ENCODE peak calls at places on chromosome 4, in five cellular contexts. O, T, B, P and X are unnamed samples.

GRCh38 chr4:118276551-118276950 is 76.3 kb downstream of the PRSS12 start:
- DNase-seq in O (no peak), T (no peak), B (no peak), P (peak), X (no peak)

GRCh38 chr4:16204505-16204904 is 21.8 kb downstream of the TAPT1 start:
- DNase-seq in O (no peak), T (no peak), B (no peak), P (no peak), X (no peak)

GRCh38 chr4:189084671-189085070 is 856.0 kb upstream of the FRG1 start:
- DNase-seq in O (no peak), T (no peak), B (peak), P (no peak), X (no peak)

GRCh38 chr4:103018391-103019318 is 850 bp downstream of the SLC9B1 start:
- DNase-seq in O (peak), T (peak), B (peak), P (peak), X (peak)

GRCh38 chr4:184782731-184783472 is 42.9 kb downstream of the ACSL1 start:
- DNase-seq in O (no peak), T (no peak), B (no peak), P (no peak), X (no peak)

GRCh38 chr4:144703494-144703893 is 57.5 kb downstream of the HHIP start:
- DNase-seq in O (no peak), T (no peak), B (no peak), P (no peak), X (no peak)

GRCh38 chr4:38822748-38823303 is 18.2 kb upstream of the TLR1 start:
- DNase-seq in O (no peak), T (no peak), B (no peak), P (no peak), X (no peak)

GRCh38 chr4:153022233-153022632 is 86.1 kb downstream of the FHDC1 start:
- DNase-seq in O (no peak), T (no peak), B (no peak), P (no peak), X (no peak)

GRCh38 chr4:139595989-139596679 is 40.1 kb upstream of the SETD7 start:
- DNase-seq in O (no peak), T (no peak), B (no peak), P (no peak), X (no peak)

GRCh38 chr4:8554555-8555100 is 25.6 kb upstream of the GPR78 start:
- DNase-seq in O (no peak), T (no peak), B (no peak), P (no peak), X (no peak)

GRCh38 chr4:24236532-24236931 is 346.7 kb upstream of the PPARGC1A start:
- DNase-seq in O (no peak), T (no peak), B (no peak), P (no peak), X (no peak)

GRCh38 chr4:141686929-141687328 is 50.5 kb downstream of the IL15 start:
- DNase-seq in O (no peak), T (no peak), B (peak), P (no peak), X (no peak)

GRCh38 chr4:3713346-3713745 is 52.8 kb upstream of the ADRA2C start:
- DNase-seq in O (no peak), T (no peak), B (no peak), P (no peak), X (no peak)

GRCh38 chr4:174209296-174209695 is 74.2 kb downstream of the FBXO8 start:
- DNase-seq in O (no peak), T (no peak), B (no peak), P (no peak), X (no peak)

GRCh38 chr4:154466336-154466735 is 25.3 kb downstream of the DCHS2 start:
- DNase-seq in O (no peak), T (no peak), B (no peak), P (no peak), X (no peak)

GRCh38 chr4:172270421-172270820 is 457.2 kb downstream of the GALNTL6 start:
- DNase-seq in O (no peak), T (no peak), B (no peak), P (no peak), X (no peak)

GRCh38 chr4:184282251-184282713 is 64.6 kb upstream of the ENPP6 start:
- DNase-seq in O (no peak), T (no peak), B (no peak), P (peak), X (peak)

GRCh38 chr4:140363558-140363957 is 9.9 kb upstream of the SCOC start:
- DNase-seq in O (no peak), T (peak), B (no peak), P (no peak), X (no peak)

GRCh38 chr4:104491826-104492771 is 2.6 kb downstream of the CXXC4 start:
- DNase-seq in O (no peak), T (peak), B (no peak), P (no peak), X (peak)

GRCh38 chr4:82517043-82517442 is 44.7 kb downstream of the TMEM150C start:
- DNase-seq in O (no peak), T (no peak), B (no peak), P (no peak), X (no peak)

GRCh38 chr4:84379881-84380618 is 119.0 kb downstream of the NKX6-1 start:
- DNase-seq in O (no peak), T (no peak), B (no peak), P (no peak), X (no peak)

GRCh38 chr4:58075724-58076123 is 965.5 kb upstream of the IGFBP7 start:
- DNase-seq in O (no peak), T (no peak), B (no peak), P (no peak), X (no peak)

GRCh38 chr4:89598602-89599001 is 238.4 kb downstream of the SNCA start:
- DNase-seq in O (no peak), T (peak), B (peak), P (peak), X (no peak)

GRCh38 chr4:140223056-140223810 is 69.2 kb upstream of the MAML3 start:
- DNase-seq in O (no peak), T (no peak), B (peak), P (no peak), X (no peak)

GRCh38 chr4:118740869-118741268 is 55.7 kb downstream of the METTL14 start:
- DNase-seq in O (no peak), T (peak), B (peak), P (no peak), X (no peak)

GRCh38 chr4:56026596-56026995 is 77.9 kb downstream of the CEP135 start:
- DNase-seq in O (no peak), T (no peak), B (peak), P (no peak), X (no peak)

GRCh38 chr4:113901994-113902787 is 77.3 kb downstream of the ARSJ start:
- DNase-seq in O (no peak), T (no peak), B (no peak), P (peak), X (peak)

GRCh38 chr4:162684371-162684700 is 482.4 kb downstream of the NAF1 start:
- DNase-seq in O (no peak), T (no peak), B (no peak), P (no peak), X (no peak)

GRCh38 chr4:64829749-64830148 is 420.5 kb upstream of the TECRL start:
- DNase-seq in O (no peak), T (no peak), B (no peak), P (no peak), X (no peak)

GRCh38 chr4:84496356-84497219 is 2.5 kb downstream of the NKX6-1 start:
- DNase-seq in O (no peak), T (peak), B (no peak), P (no peak), X (no peak)

GRCh38 chr4:1277667-1278335 is 11.9 kb upstream of the MAEA start:
- DNase-seq in O (no peak), T (no peak), B (no peak), P (no peak), X (no peak)

GRCh38 chr4:15003891-15004700 is 1.8 kb downstream of the CPEB2 start:
- DNase-seq in O (peak), T (peak), B (no peak), P (no peak), X (peak)

GRCh38 chr4:30656828-30657227 is 63.3 kb upstream of the PCDH7 start:
- DNase-seq in O (no peak), T (no peak), B (no peak), P (no peak), X (no peak)

GRCh38 chr4:30653291-30653690 is 66.9 kb upstream of the PCDH7 start:
- DNase-seq in O (no peak), T (no peak), B (no peak), P (no peak), X (no peak)
- TF ChIP-seq JUND in O (no peak), T (no peak), B (no peak), P (no peak), X (no peak)

GRCh38 chr4:167908816-167909215 is 183.5 kb upstream of the ANXA10 start:
- DNase-seq in O (no peak), T (no peak), B (no peak), P (no peak), X (no peak)

GRCh38 chr4:167906851-167907250 is 185.5 kb upstream of the ANXA10 start:
- DNase-seq in O (no peak), T (no peak), B (no peak), P (no peak), X (no peak)

GRCh38 chr4:167903291-167903721 is 189.0 kb upstream of the ANXA10 start:
- DNase-seq in O (no peak), T (no peak), B (no peak), P (no peak), X (no peak)
- TF ChIP-seq JUND in O (no peak), T (peak), B (no peak), P (no peak), X (no peak)

GRCh38 chr4:185811509-185812364 is at the start of gene SORBS2:
- DNase-seq in O (no peak), T (peak), B (no peak), P (peak), X (peak)
- TF ChIP-seq JUND in O (no peak), T (no peak), B (no peak), P (no peak), X (no peak)

DNA sequence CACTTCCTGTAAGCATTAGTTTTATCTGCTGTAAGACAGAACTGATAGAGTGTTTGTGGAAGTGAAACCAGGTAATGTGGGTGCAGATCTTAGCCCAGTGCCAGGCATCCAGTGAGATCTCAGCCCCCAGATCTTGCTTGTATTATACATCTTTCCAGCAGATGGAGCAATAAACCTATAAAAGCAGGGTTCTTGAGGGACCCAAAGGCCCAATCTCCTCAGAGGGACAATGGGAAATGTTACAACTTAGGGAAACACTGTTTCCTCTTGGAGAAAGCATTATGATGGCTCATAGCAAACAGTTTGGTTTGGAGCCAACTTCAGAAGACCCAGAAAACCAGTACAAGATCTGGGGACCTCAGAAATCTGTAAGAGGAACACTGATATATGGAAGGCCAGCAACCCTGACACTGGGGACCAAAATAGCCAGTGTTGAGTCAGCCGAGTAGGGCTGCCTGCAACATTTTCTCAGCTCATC is 206.3 kb downstream of the SLC7A11 start:
- DNase-seq in O (peak), T (peak), B (peak), P (peak), X (peak)
- TF ChIP-seq JUND in O (no peak), T (no peak), B (no peak), P (no peak), X (no peak)

DNA sequence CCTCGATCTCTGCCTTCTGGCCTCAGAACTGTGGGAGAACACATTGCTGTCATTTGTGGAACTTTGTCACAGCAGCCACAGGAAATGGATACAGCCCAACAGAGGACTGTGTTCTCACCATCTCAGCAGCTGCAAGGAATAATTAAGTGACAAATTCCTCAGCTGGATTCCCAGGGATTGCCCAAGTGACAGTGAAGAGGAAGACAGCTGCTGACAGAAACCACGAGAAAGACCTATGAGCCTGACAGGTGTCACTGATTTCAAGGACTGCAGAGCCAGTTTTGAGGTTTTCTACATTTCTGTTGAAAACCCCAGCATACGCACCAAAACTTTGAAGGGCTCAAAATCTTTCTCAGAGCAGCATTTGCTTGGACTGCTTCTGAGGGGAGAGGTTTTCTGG is 88.7 kb downstream of the DRD5 start:
- DNase-seq in O (no peak), T (no peak), B (no peak), P (no peak), X (no peak)
- TF ChIP-seq JUND in O (no peak), T (no peak), B (no peak), P (no peak), X (no peak)

GRCh38 chr4:98682719-98683118 is 24.3 kb upstream of the TSPAN5 start:
- DNase-seq in O (peak), T (peak), B (no peak), P (no peak), X (no peak)
- TF ChIP-seq JUND in O (no peak), T (peak), B (no peak), P (no peak), X (no peak)

GRCh38 chr4:73499996-73500765 is 18.6 kb downstream of the AFM start:
- DNase-seq in O (no peak), T (no peak), B (no peak), P (no peak), X (no peak)
- TF ChIP-seq JUND in O (no peak), T (no peak), B (no peak), P (no peak), X (no peak)

DNA sequence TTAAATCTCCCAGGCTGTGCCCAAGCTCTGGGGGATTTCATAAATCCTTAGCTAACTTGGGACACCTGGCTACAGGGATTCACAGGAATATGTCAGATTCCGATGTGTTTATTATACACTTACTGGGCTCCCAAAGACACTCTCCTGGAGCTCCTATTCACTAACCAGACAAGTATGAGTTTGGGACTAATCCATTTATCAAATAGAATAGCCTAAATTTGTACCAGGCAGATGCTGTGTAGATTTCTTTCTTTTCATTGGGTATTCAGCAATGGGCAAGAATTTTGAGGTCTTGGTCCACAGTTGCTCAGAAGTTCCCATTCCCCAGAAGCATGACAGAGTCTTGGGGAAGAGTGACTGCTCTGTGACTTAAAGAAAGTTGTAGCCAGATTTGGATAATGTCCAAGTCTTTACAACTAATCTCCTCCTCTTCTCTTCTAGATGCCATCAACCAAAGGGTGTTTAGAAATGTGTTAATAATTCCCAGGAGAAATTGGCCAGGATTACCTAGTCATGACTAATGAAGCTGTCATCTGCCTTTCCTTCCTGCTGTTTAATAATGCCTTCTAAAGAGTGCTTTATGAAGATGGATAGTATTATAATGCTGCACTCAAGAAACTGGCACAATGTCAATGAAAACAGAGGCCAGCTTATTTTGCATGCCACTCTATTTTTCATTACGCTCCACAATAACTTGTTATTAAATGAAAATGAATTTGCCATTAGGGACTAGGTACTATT is 120.9 kb downstream of the CHIC2 start:
- DNase-seq in O (no peak), T (no peak), B (peak), P (no peak), X (no peak)
- TF ChIP-seq JUND in O (no peak), T (peak), B (peak), P (no peak), X (no peak)

GRCh38 chr4:77201857-77202256 is 44.9 kb downstream of the CCNG2 start:
- DNase-seq in O (no peak), T (no peak), B (no peak), P (no peak), X (no peak)

GRCh38 chr4:77199701-77200100 is 42.7 kb downstream of the CCNG2 start:
- DNase-seq in O (no peak), T (no peak), B (no peak), P (no peak), X (no peak)

GRCh38 chr4:77199276-77199675 is 42.3 kb downstream of the CCNG2 start:
- DNase-seq in O (no peak), T (no peak), B (no peak), P (no peak), X (no peak)

GRCh38 chr4:77202491-77202890 is 45.5 kb downstream of the CCNG2 start:
- DNase-seq in O (no peak), T (no peak), B (no peak), P (no peak), X (no peak)

GRCh38 chr4:77201343-77201742 is 44.3 kb downstream of the CCNG2 start:
- DNase-seq in O (no peak), T (no peak), B (no peak), P (no peak), X (no peak)
- TF ChIP-seq JUND in O (no peak), T (no peak), B (no peak), P (no peak), X (no peak)